ENCODE peak calls at places on chromosomes 6 and 20, in eight cellular contexts. R is GM23248; Q is substantia nigra; S is AG04450; U is CD4-positive, alpha-beta T cell; Y is sigmoid colon; T is body of pancreas; A is OCI-LY7. F is an unnamed sample.

GRCh38 chr6:135094403-135094821 is 39.8 kb upstream of the HBS1L start:
- DNase-seq in R (peak), Q (no peak), S (no peak), U (peak), Y (no peak), T (no peak), A (no peak), F (no peak)

GRCh38 chr20:23645575-23645974 is 7.8 kb upstream of the CST3 start:
- DNase-seq in R (no peak), Q (no peak), S (no peak), U (no peak), Y (no peak), T (no peak), A (no peak), F (no peak)

GRCh38 chr20:63064745-63065711 is 58.3 kb upstream of the BHLHE23 start:
- DNase-seq in R (no peak), Q (no peak), S (no peak), U (no peak), Y (peak), T (peak), A (no peak), F (peak)

GRCh38 chr6:4466769-4467480 is 309.3 kb upstream of the CDYL start:
- DNase-seq in R (no peak), Q (no peak), S (no peak), U (no peak), Y (no peak), T (no peak), A (no peak), F (no peak)

GRCh38 chr6:38973178-38974057 is 75.2 kb upstream of the GLP1R start:
- DNase-seq in R (peak), Q (no peak), S (peak), U (no peak), Y (no peak), T (peak), A (peak), F (peak)

GRCh38 chr20:22999756-23000155 is 35.4 kb upstream of the SSTR4 start:
- DNase-seq in R (peak), Q (no peak), S (no peak), U (no peak), Y (no peak), T (no peak), A (no peak), F (no peak)

GRCh38 chr6:129597023-129597713 is 112.8 kb downstream of the ARHGAP18 start:
- DNase-seq in R (no peak), Q (no peak), S (no peak), U (no peak), Y (no peak), T (no peak), A (peak), F (no peak)

GRCh38 chr6:30720738-30721197 is 616 bp downstream of the TUBB start:
- DNase-seq in R (peak), Q (peak), S (no peak), U (peak), Y (peak), T (peak), A (peak), F (peak)

GRCh38 chr6:158666637-158667359 is 16.9 kb downstream of the SYTL3 start:
- DNase-seq in R (peak), Q (no peak), S (no peak), U (no peak), Y (peak), T (peak), A (no peak), F (peak)

GRCh38 chr6:88166493-88166900 is 350 bp upstream of the CNR1 start:
- DNase-seq in R (no peak), Q (no peak), S (no peak), U (no peak), Y (no peak), T (no peak), A (peak), F (peak)

GRCh38 chr6:75290558-75290957 is 6.0 kb upstream of the TMEM30A start:
- DNase-seq in R (peak), Q (peak), S (no peak), U (no peak), Y (no peak), T (no peak), A (no peak), F (no peak)

GRCh38 chr6:159342146-159342545 is 172.9 kb downstream of the FNDC1 start:
- DNase-seq in R (no peak), Q (no peak), S (no peak), U (no peak), Y (no peak), T (no peak), A (no peak), F (no peak)

GRCh38 chr20:18727032-18727508 is 86.5 kb upstream of the SCP2D1 start:
- DNase-seq in R (no peak), Q (no peak), S (no peak), U (no peak), Y (no peak), T (peak), A (no peak), F (no peak)

GRCh38 chr20:14189794-14190402 is 147.5 kb downstream of the FLRT3 start:
- DNase-seq in R (peak), Q (no peak), S (peak), U (no peak), Y (no peak), T (no peak), A (peak), F (no peak)

GRCh38 chr6:41426888-41427641 is 91.7 kb downstream of the NCR2 start:
- DNase-seq in R (no peak), Q (no peak), S (no peak), U (no peak), Y (no peak), T (no peak), A (no peak), F (peak)

GRCh38 chr6:93894521-93894920 is 475.2 kb upstream of the EPHA7 start:
- DNase-seq in R (peak), Q (no peak), S (no peak), U (no peak), Y (no peak), T (no peak), A (no peak), F (no peak)

GRCh38 chr6:6878921-6879585 is 228.7 kb upstream of the RREB1 start:
- DNase-seq in R (no peak), Q (no peak), S (no peak), U (no peak), Y (no peak), T (no peak), A (no peak), F (no peak)

GRCh38 chr20:22579711-22580697 is 4.4 kb downstream of the FOXA2 start:
- DNase-seq in R (no peak), Q (no peak), S (no peak), U (no peak), Y (no peak), T (peak), A (no peak), F (peak)

GRCh38 chr20:23282111-23282510 is 68.5 kb upstream of the NXT1 start:
- DNase-seq in R (no peak), Q (no peak), S (no peak), U (no peak), Y (no peak), T (no peak), A (no peak), F (no peak)

GRCh38 chr6:88662163-88662580 is 301.2 kb downstream of the RNGTT start:
- DNase-seq in R (no peak), Q (no peak), S (no peak), U (no peak), Y (no peak), T (peak), A (no peak), F (no peak)

GRCh38 chr6:164753517-164753916 is 555.9 kb downstream of the C6orf118 start:
- DNase-seq in R (peak), Q (no peak), S (no peak), U (no peak), Y (no peak), T (no peak), A (no peak), F (no peak)

GRCh38 chr6:121633309-121633708 is 197.9 kb downstream of the GJA1 start:
- DNase-seq in R (no peak), Q (no peak), S (no peak), U (no peak), Y (no peak), T (no peak), A (no peak), F (no peak)

GRCh38 chr6:16764188-16764950 is 3.1 kb upstream of the ATXN1 start:
- DNase-seq in R (peak), Q (no peak), S (no peak), U (no peak), Y (no peak), T (no peak), A (no peak), F (peak)

GRCh38 chr6:36495086-36495485 is 52.2 kb downstream of the STK38 start:
- DNase-seq in R (no peak), Q (no peak), S (no peak), U (no peak), Y (no peak), T (no peak), A (no peak), F (peak)

GRCh38 chr6:7267521-7268091 is 45.4 kb downstream of the SSR1 start:
- DNase-seq in R (peak), Q (no peak), S (peak), U (no peak), Y (peak), T (peak), A (no peak), F (peak)

GRCh38 chr20:46963196-46963529 is 68.5 kb downstream of the EYA2 start:
- DNase-seq in R (no peak), Q (no peak), S (no peak), U (no peak), Y (no peak), T (no peak), A (no peak), F (no peak)

GRCh38 chr6:18148304-18149025 is 6.4 kb downstream of the TPMT start:
- DNase-seq in R (peak), Q (no peak), S (peak), U (no peak), Y (no peak), T (no peak), A (no peak), F (peak)

GRCh38 chr20:57851025-57851682 is 141.3 kb upstream of the PMEPA1 start:
- DNase-seq in R (no peak), Q (no peak), S (no peak), U (no peak), Y (peak), T (no peak), A (no peak), F (no peak)

GRCh38 chr20:49285233-49285668 is 7.4 kb upstream of the ZNFX1 start:
- DNase-seq in R (no peak), Q (no peak), S (no peak), U (no peak), Y (no peak), T (no peak), A (peak), F (no peak)

GRCh38 chr6:108941281-108941680 is 93.1 kb downstream of the ARMC2 start:
- DNase-seq in R (no peak), Q (no peak), S (no peak), U (no peak), Y (no peak), T (no peak), A (no peak), F (no peak)

GRCh38 chr6:44775121-44775520 is 387.6 kb downstream of the CDC5L start:
- DNase-seq in R (peak), Q (no peak), S (no peak), U (no peak), Y (no peak), T (no peak), A (no peak), F (no peak)

GRCh38 chr6:10719386-10720228 is 3.3 kb upstream of the TMEM14C start:
- DNase-seq in R (peak), Q (no peak), S (no peak), U (peak), Y (no peak), T (no peak), A (peak), F (no peak)

GRCh38 chr20:4592316-4593148 is 129.2 kb upstream of the PRND start:
- DNase-seq in R (peak), Q (peak), S (no peak), U (peak), Y (no peak), T (peak), A (no peak), F (peak)

GRCh38 chr20:63364801-63365585 is 3.8 kb upstream of the CHRNA4 start:
- DNase-seq in R (no peak), Q (no peak), S (no peak), U (no peak), Y (no peak), T (no peak), A (no peak), F (no peak)

GRCh38 chr6:16398587-16398986 is 160.2 kb downstream of the GMPR start:
- DNase-seq in R (peak), Q (no peak), S (peak), U (no peak), Y (no peak), T (no peak), A (no peak), F (peak)

GRCh38 chr6:136341967-136342366 is 52.3 kb upstream of the BCLAF1 start:
- DNase-seq in R (no peak), Q (no peak), S (no peak), U (no peak), Y (no peak), T (no peak), A (peak), F (no peak)

GRCh38 chr20:63955281-63955845 is 853 bp downstream of the UCKL1 start:
- DNase-seq in R (peak), Q (peak), S (no peak), U (no peak), Y (no peak), T (no peak), A (peak), F (peak)

GRCh38 chr6:137708481-137708880 is 158.6 kb upstream of the TNFAIP3 start:
- DNase-seq in R (no peak), Q (no peak), S (no peak), U (no peak), Y (no peak), T (no peak), A (no peak), F (no peak)

DNA sequence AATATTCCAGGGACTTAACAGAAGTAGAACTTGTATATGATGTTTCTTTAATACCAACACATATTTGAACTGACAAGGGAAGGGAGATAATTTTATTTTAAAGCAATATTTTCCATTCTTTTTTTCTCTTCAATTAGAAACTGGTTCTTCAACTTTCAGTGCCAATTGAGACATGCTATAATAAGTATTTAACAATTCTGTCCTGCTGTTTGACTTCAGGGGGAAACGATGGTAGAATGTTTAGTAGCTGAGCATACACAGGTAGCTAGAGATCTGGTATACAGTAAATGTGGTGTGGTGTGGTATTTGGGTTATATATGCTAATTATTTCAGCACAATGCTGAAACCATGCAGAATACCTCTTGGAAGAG is 156.9 kb downstream of the ARID1B start:
- DNase-seq in R (no peak), Q (no peak), S (no peak), U (no peak), Y (no peak), T (no peak), A (no peak), F (no peak)
- H3K27ac ChIP-seq in R (no peak), Q (no peak), S (no peak), U (no peak), Y (no peak), T (peak), A (no peak), F (no peak)

DNA sequence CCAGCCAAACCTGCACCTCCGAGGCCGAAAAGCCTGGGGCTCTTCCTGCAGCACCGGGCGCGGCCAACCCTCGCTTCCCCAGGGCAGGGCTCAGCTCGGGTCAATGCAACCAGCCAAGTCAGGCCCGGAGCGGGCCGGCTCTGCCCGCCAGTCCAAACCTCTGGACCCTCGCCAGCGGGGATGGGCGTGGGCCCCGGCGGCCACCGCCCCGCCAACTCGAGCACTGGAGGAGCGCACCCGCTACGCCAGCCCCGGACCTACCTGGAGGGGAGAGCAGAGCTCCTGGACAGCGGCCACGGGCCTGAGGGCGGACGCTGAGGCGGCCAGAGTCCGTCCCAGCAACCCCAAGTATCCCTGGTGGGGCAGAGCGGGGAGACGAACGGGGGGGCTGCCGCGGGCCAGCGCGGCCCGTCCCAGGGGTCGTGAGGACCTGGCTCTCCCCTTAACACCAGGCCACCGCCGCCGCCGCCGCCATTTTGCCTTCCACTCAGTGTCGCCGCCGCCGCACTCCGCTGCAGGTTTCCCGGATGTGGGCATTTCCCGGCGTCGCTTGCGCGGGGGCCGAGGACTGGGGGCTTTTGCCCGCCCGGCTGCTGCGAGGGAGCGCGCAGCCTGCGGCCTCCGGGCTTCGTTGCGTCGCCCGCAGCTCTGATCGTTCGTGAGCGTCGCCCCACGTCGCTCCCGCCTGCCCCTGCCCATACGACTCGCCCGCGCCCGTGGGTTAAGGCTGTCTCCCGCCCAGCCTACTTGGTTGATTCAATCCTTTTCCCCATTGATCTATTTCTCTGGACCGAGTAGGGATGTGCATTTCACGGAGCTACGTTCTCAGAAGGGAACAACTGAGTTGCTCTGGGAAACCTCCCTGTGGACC is at the start of gene LATS1:
- DNase-seq in R (peak), Q (peak), S (peak), U (peak), Y (peak), T (peak), A (peak), F (peak)
- H3K27ac ChIP-seq in R (peak), Q (peak), S (peak), U (peak), Y (peak), T (peak), A (peak), F (peak)

GRCh38 chr6:132084811-132085509 is 133.8 kb upstream of the CCN2 start:
- DNase-seq in R (peak), Q (no peak), S (peak), U (no peak), Y (no peak), T (no peak), A (no peak), F (peak)
- H3K27ac ChIP-seq in R (peak), Q (no peak), S (peak), U (no peak), Y (peak), T (no peak), A (no peak), F (peak)

GRCh38 chr6:112563368-112563767 is 216.2 kb downstream of the RFPL4B start:
- DNase-seq in R (peak), Q (no peak), S (no peak), U (no peak), Y (no peak), T (no peak), A (no peak), F (peak)
- H3K27ac ChIP-seq in R (no peak), Q (no peak), S (no peak), U (no peak), Y (no peak), T (no peak), A (no peak), F (peak)

GRCh38 chr6:148383658-148384417 is 41.2 kb downstream of the SASH1 start:
- DNase-seq in R (no peak), Q (no peak), S (no peak), U (no peak), Y (no peak), T (no peak), A (no peak), F (no peak)
- H3K27ac ChIP-seq in R (no peak), Q (peak), S (no peak), U (no peak), Y (no peak), T (no peak), A (no peak), F (no peak)

GRCh38 chr6:33017024-33017423 is 7.6 kb upstream of the HLA-DOA start:
- DNase-seq in R (no peak), Q (no peak), S (no peak), U (no peak), Y (no peak), T (no peak), A (no peak), F (no peak)

GRCh38 chr6:33014841-33015634 is 5.6 kb upstream of the HLA-DOA start:
- DNase-seq in R (peak), Q (no peak), S (peak), U (no peak), Y (no peak), T (peak), A (peak), F (peak)

GRCh38 chr6:33017694-33018353 is 8.4 kb upstream of the HLA-DOA start:
- DNase-seq in R (no peak), Q (no peak), S (no peak), U (no peak), Y (no peak), T (no peak), A (no peak), F (no peak)

GRCh38 chr6:33013608-33014007 is 4.2 kb upstream of the HLA-DOA start:
- DNase-seq in R (no peak), Q (no peak), S (no peak), U (no peak), Y (no peak), T (no peak), A (no peak), F (no peak)

GRCh38 chr6:33015798-33016197 is 6.4 kb upstream of the HLA-DOA start:
- DNase-seq in R (no peak), Q (no peak), S (no peak), U (no peak), Y (no peak), T (no peak), A (no peak), F (no peak)
- H3K27ac ChIP-seq in R (no peak), Q (no peak), S (no peak), U (no peak), Y (no peak), T (no peak), A (no peak), F (no peak)